ENCODE peak calls at places on chromosome 10, in seven cellular contexts. R is epithelial cell of esophagus; C is ELF-1; L is NCI-H1092 treated with DMSO at 0.1 percent for 48 hours; J is naive thymus-derived CD8-positive, alpha-beta T cell; V is activated naive CD8-positive, alpha-beta T cell treated with anti-CD3 and anti-CD28 coated beads, Interleukin-2, amount 50 U/mL, for 24 hours; S is type B pancreatic cell. W is an unnamed sample.

GRCh38 chr10:10630281-10630680 is 387.4 kb upstream of the CELF2 start:
- DNase-seq in R (no peak), C (no peak), L (no peak), J (no peak), V (no peak), S (no peak), W (no peak)

GRCh38 chr10:61669161-61669755 is 6.5 kb downstream of the CABCOCO1 start:
- DNase-seq in R (no peak), C (no peak), L (no peak), J (no peak), V (no peak), S (no peak), W (no peak)

GRCh38 chr10:99913831-99914235 is 95.9 kb downstream of the DNMBP start:
- DNase-seq in R (peak; percentile 39), C (peak; percentile 99), L (no peak), J (no peak), V (no peak), S (peak; percentile 69), W (no peak)

GRCh38 chr10:52308251-52309031 is 5.6 kb upstream of the DKK1 start:
- DNase-seq in R (peak; percentile 74), C (peak; percentile 78), L (peak; percentile 11), J (peak; percentile 18), V (peak; percentile 23), S (peak; percentile 69), W (peak; percentile 30)

GRCh38 chr10:84522612-84523462 is 194.4 kb downstream of the CCSER2 start:
- DNase-seq in R (peak; percentile 41), C (no peak), L (no peak), J (no peak), V (no peak), S (no peak), W (no peak)

GRCh38 chr10:644943-645334 is 44.5 kb downstream of the DIP2C start:
- DNase-seq in R (no peak), C (no peak), L (no peak), J (no peak), V (no peak), S (no peak), W (no peak)

GRCh38 chr10:127013251-127013656 is 108.0 kb downstream of the DOCK1 start:
- DNase-seq in R (no peak), C (peak; percentile 23), L (no peak), J (no peak), V (no peak), S (no peak), W (no peak)

GRCh38 chr10:18140957-18141888 is 999 bp downstream of the CACNB2 start:
- DNase-seq in R (peak; percentile 25), C (peak; percentile 56), L (no peak), J (no peak), V (no peak), S (no peak), W (no peak)

GRCh38 chr10:86411852-86412550 is 45.4 kb upstream of the GRID1 start:
- DNase-seq in R (no peak), C (no peak), L (no peak), J (no peak), V (no peak), S (no peak), W (no peak)